ENCODE peak calls at places on chromosome 21, in ten cellular contexts. One of them, this sample, is unnamed.

GRCh38 chr21:24428539-24429186 is 1178.6 kb downstream of the MRPL39 start:
- DNase-seq in heart left ventricle: no peak
- DNase-seq in fibroblast of lung: no peak
- DNase-seq in AG04450: no peak
- DNase-seq in fibroblast of pulmonary artery: no peak
- DNase-seq in fibroblast of the aortic adventitia: no peak
- DNase-seq in GM12865: no peak
- DNase-seq in cardiac fibroblast: no peak
- DNase-seq in left ventricle myocardium inferior: no peak
- DNase-seq in pancreas: no peak
- DNase-seq in this sample: no peak

GRCh38 chr21:22711636-22712035 is 1713.4 kb downstream of the NCAM2 start:
- DNase-seq in AG04450: no peak
- DNase-seq in heart left ventricle: no peak
- DNase-seq in fibroblast of lung: no peak
- DNase-seq in pancreas: no peak
- DNase-seq in cardiac fibroblast: no peak
- DNase-seq in GM12865: no peak
- DNase-seq in fibroblast of the aortic adventitia: no peak
- DNase-seq in left ventricle myocardium inferior: no peak
- DNase-seq in fibroblast of pulmonary artery: peak; percentile 1
- DNase-seq in this sample: no peak

GRCh38 chr21:44444286-44444931 is 10.9 kb upstream of the LRRC3 start:
- DNase-seq in fibroblast of the aortic adventitia: no peak
- DNase-seq in pancreas: no peak
- DNase-seq in fibroblast of pulmonary artery: no peak
- DNase-seq in fibroblast of lung: no peak
- DNase-seq in left ventricle myocardium inferior: peak; percentile 9
- DNase-seq in AG04450: no peak
- DNase-seq in GM12865: no peak
- DNase-seq in heart left ventricle: no peak
- DNase-seq in cardiac fibroblast: no peak
- DNase-seq in this sample: no peak

GRCh38 chr21:15804247-15804985 is 74.6 kb downstream of the USP25 start:
- DNase-seq in GM12865: no peak
- DNase-seq in pancreas: no peak
- DNase-seq in fibroblast of the aortic adventitia: no peak
- DNase-seq in AG04450: no peak
- DNase-seq in fibroblast of pulmonary artery: no peak
- DNase-seq in heart left ventricle: no peak
- DNase-seq in left ventricle myocardium inferior: no peak
- DNase-seq in cardiac fibroblast: no peak
- DNase-seq in fibroblast of lung: no peak
- DNase-seq in this sample: no peak

GRCh38 chr21:44815852-44816628 is 1.8 kb downstream of the SUMO3 start:
- DNase-seq in AG04450: no peak
- DNase-seq in GM12865: no peak
- DNase-seq in pancreas: no peak
- DNase-seq in fibroblast of pulmonary artery: no peak
- DNase-seq in cardiac fibroblast: no peak
- DNase-seq in left ventricle myocardium inferior: no peak
- DNase-seq in fibroblast of the aortic adventitia: no peak
- DNase-seq in heart left ventricle: no peak
- DNase-seq in fibroblast of lung: no peak
- DNase-seq in this sample: no peak

GRCh38 chr21:17903029-17903806 is 84.1 kb upstream of the C21orf91 start:
- DNase-seq in cardiac fibroblast: peak; percentile 61
- DNase-seq in AG04450: peak; percentile 20
- DNase-seq in fibroblast of the aortic adventitia: peak; percentile 62
- DNase-seq in heart left ventricle: no peak
- DNase-seq in left ventricle myocardium inferior: no peak
- DNase-seq in GM12865: peak; percentile 35
- DNase-seq in fibroblast of lung: peak; percentile 25
- DNase-seq in fibroblast of pulmonary artery: peak; percentile 65
- DNase-seq in pancreas: no peak
- DNase-seq in this sample: no peak

GRCh38 chr21:46455575-46456385 is 2.9 kb upstream of the DIP2A start:
- DNase-seq in fibroblast of lung: peak; percentile 85
- DNase-seq in pancreas: no peak
- DNase-seq in AG04450: no peak
- DNase-seq in left ventricle myocardium inferior: no peak
- DNase-seq in fibroblast of the aortic adventitia: peak; percentile 80
- DNase-seq in heart left ventricle: peak; percentile 46
- DNase-seq in cardiac fibroblast: peak; percentile 85
- DNase-seq in fibroblast of pulmonary artery: peak; percentile 93
- DNase-seq in GM12865: no peak
- DNase-seq in this sample: no peak

GRCh38 chr21:46212721-46213484 is 15.7 kb downstream of the LSS start:
- DNase-seq in fibroblast of lung: no peak
- DNase-seq in GM12865: no peak
- DNase-seq in pancreas: no peak
- DNase-seq in fibroblast of pulmonary artery: no peak
- DNase-seq in cardiac fibroblast: no peak
- DNase-seq in heart left ventricle: no peak
- DNase-seq in fibroblast of the aortic adventitia: no peak
- DNase-seq in left ventricle myocardium inferior: no peak
- DNase-seq in AG04450: no peak
- DNase-seq in this sample: no peak

GRCh38 chr21:25838809-25839208 is 104.0 kb downstream of the GABPA start:
- DNase-seq in AG04450: no peak
- DNase-seq in fibroblast of pulmonary artery: no peak
- DNase-seq in fibroblast of lung: peak; percentile 67
- DNase-seq in left ventricle myocardium inferior: no peak
- DNase-seq in GM12865: no peak
- DNase-seq in heart left ventricle: no peak
- DNase-seq in fibroblast of the aortic adventitia: peak; percentile 39
- DNase-seq in cardiac fibroblast: no peak
- DNase-seq in pancreas: no peak
- DNase-seq in this sample: no peak

GRCh38 chr21:44935533-44935927 is 4.3 kb upstream of the SLX9 start:
- DNase-seq in heart left ventricle: no peak
- DNase-seq in left ventricle myocardium inferior: peak; percentile 11
- DNase-seq in pancreas: no peak
- DNase-seq in GM12865: no peak
- DNase-seq in cardiac fibroblast: no peak
- DNase-seq in AG04450: no peak
- DNase-seq in fibroblast of pulmonary artery: no peak
- DNase-seq in fibroblast of lung: no peak
- DNase-seq in fibroblast of the aortic adventitia: no peak
- DNase-seq in this sample: no peak

GRCh38 chr21:28884481-28884880 is 108.2 kb downstream of the LTN1 start:
- DNase-seq in cardiac fibroblast: peak; percentile 31
- DNase-seq in fibroblast of lung: peak; percentile 16
- DNase-seq in pancreas: no peak
- DNase-seq in heart left ventricle: no peak
- DNase-seq in GM12865: peak; percentile 30
- DNase-seq in fibroblast of pulmonary artery: peak; percentile 19
- DNase-seq in AG04450: no peak
- DNase-seq in fibroblast of the aortic adventitia: no peak
- DNase-seq in left ventricle myocardium inferior: no peak
- DNase-seq in this sample: no peak

GRCh38 chr21:22575165-22575584 is 1577.0 kb downstream of the NCAM2 start:
- DNase-seq in GM12865: no peak
- DNase-seq in left ventricle myocardium inferior: no peak
- DNase-seq in AG04450: no peak
- DNase-seq in pancreas: no peak
- DNase-seq in fibroblast of lung: no peak
- DNase-seq in cardiac fibroblast: no peak
- DNase-seq in heart left ventricle: no peak
- DNase-seq in fibroblast of pulmonary artery: peak; percentile 0
- DNase-seq in fibroblast of the aortic adventitia: no peak
- DNase-seq in this sample: no peak

GRCh38 chr21:25934771-25935224 is 200.0 kb downstream of the GABPA start:
- DNase-seq in pancreas: peak; percentile 62
- DNase-seq in fibroblast of pulmonary artery: peak; percentile 97
- DNase-seq in cardiac fibroblast: peak; percentile 99
- DNase-seq in AG04450: peak; percentile 86
- DNase-seq in GM12865: peak; percentile 69
- DNase-seq in fibroblast of the aortic adventitia: peak; percentile 99
- DNase-seq in heart left ventricle: peak; percentile 75
- DNase-seq in left ventricle myocardium inferior: peak; percentile 60
- DNase-seq in fibroblast of lung: peak; percentile 98
- DNase-seq in this sample: peak; percentile 72

GRCh38 chr21:16535100-16535418 is 805.3 kb downstream of the USP25 start:
- DNase-seq in cardiac fibroblast: peak; percentile 93
- DNase-seq in fibroblast of pulmonary artery: peak; percentile 97
- DNase-seq in fibroblast of the aortic adventitia: peak; percentile 96
- DNase-seq in heart left ventricle: peak; percentile 91
- DNase-seq in GM12865: no peak
- DNase-seq in left ventricle myocardium inferior: peak; percentile 79
- DNase-seq in AG04450: peak; percentile 52
- DNase-seq in fibroblast of lung: peak; percentile 95
- DNase-seq in pancreas: peak; percentile 62
- DNase-seq in this sample: peak; percentile 55

GRCh38 chr21:14383596-14384210 is 757 bp upstream of the HSPA13 start:
- DNase-seq in cardiac fibroblast: peak; percentile 61
- DNase-seq in left ventricle myocardium inferior: no peak
- DNase-seq in fibroblast of pulmonary artery: peak; percentile 52
- DNase-seq in fibroblast of lung: peak; percentile 31
- DNase-seq in pancreas: no peak
- DNase-seq in heart left ventricle: no peak
- DNase-seq in AG04450: no peak
- DNase-seq in fibroblast of the aortic adventitia: no peak
- DNase-seq in GM12865: peak; percentile 82
- DNase-seq in this sample: peak; percentile 10
- TF ChIP-seq CTCF in cardiac fibroblast: no peak
- TF ChIP-seq CTCF in left ventricle myocardium inferior: no peak
- TF ChIP-seq CTCF in fibroblast of pulmonary artery: peak; percentile 13
- TF ChIP-seq CTCF in fibroblast of lung: no peak
- TF ChIP-seq CTCF in pancreas: no peak
- TF ChIP-seq CTCF in heart left ventricle: no peak
- TF ChIP-seq CTCF in AG04450: peak; percentile 20
- TF ChIP-seq CTCF in fibroblast of the aortic adventitia: no peak
- TF ChIP-seq CTCF in GM12865: no peak
- TF ChIP-seq CTCF in this sample: no peak

DNA sequence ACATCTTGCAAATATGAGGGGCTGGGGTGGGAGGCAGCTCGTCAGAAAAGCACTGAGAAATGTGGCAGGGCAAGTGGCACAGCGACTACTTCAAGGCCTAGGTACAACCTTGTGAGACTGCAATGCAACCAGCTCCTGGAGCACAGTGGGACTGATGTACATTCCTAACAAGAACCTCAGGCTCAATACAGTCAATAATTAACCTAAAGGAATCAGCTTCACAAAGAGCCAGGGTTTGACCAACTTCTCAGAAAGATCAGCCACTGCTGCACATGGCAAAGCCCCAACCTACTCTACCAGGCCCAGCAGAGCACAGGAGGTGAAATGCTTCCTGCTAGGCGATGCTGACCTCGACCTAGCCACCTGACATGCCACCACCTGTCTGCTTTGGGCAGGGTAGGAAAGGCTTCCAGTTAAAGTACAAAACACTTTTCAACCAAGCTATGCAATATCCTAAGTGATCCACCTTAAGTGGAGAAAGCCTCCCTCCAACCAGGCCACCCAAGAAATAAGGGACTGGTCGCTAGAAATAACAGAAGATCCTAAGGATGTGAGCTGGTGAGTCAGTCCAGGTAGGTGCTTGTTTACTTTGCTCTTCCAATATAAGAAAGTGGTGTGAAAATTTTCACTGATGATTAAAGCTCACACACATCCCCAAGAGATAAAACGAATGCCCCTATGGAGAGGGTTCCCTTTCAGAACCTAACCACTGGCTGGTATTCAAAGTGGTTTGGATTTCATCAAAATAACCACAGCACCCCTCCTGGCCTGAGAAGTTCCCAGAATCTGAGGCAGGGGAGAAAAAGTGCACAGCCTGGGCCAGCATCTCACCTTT is 2.1 kb downstream of the RIPK4 start:
- DNase-seq in GM12865: no peak
- DNase-seq in left ventricle myocardium inferior: no peak
- DNase-seq in fibroblast of lung: no peak
- DNase-seq in AG04450: no peak
- DNase-seq in fibroblast of the aortic adventitia: no peak
- DNase-seq in cardiac fibroblast: no peak
- DNase-seq in fibroblast of pulmonary artery: no peak
- DNase-seq in pancreas: peak; percentile 70
- DNase-seq in heart left ventricle: no peak
- DNase-seq in this sample: no peak
- H3K4me3 ChIP-seq in GM12865: no peak overlapping the region
- H3K4me3 ChIP-seq in left ventricle myocardium inferior: no peak overlapping the region
- H3K4me3 ChIP-seq in fibroblast of lung: no peak overlapping the region
- H3K4me3 ChIP-seq in AG04450: no peak overlapping the region
- H3K4me3 ChIP-seq in fibroblast of the aortic adventitia: no peak overlapping the region
- H3K4me3 ChIP-seq in cardiac fibroblast: no peak overlapping the region
- H3K4me3 ChIP-seq in fibroblast of pulmonary artery: no peak overlapping the region
- H3K4me3 ChIP-seq in pancreas: no peak overlapping the region
- H3K4me3 ChIP-seq in heart left ventricle: no peak overlapping the region
- H3K4me3 ChIP-seq in this sample: no peak overlapping the region

DNA sequence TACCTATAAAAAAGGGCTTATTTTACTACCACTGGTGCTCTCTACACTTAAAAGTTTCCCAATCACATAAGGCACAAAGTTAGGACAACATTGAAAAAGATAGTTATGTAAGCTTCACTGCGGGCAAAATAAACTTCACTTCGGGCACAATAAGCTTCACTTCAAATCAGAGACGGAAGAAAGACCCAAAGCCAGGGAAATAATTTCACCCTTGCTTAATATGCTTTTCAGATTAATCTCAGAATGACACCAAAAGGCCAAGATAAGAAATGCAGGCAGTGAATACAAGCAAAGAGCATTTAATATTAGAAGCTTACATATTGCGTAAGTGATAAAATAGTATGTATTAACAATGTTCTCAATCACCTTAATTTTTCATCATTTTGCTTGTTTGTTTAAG is 444.2 kb downstream of the SETD4 start:
- DNase-seq in heart left ventricle: no peak
- DNase-seq in fibroblast of lung: peak; percentile 52
- DNase-seq in GM12865: peak; percentile 3
- DNase-seq in cardiac fibroblast: peak; percentile 82
- DNase-seq in AG04450: no peak
- DNase-seq in fibroblast of the aortic adventitia: peak; percentile 87
- DNase-seq in fibroblast of pulmonary artery: peak; percentile 69
- DNase-seq in left ventricle myocardium inferior: no peak
- DNase-seq in pancreas: no peak
- DNase-seq in this sample: no peak
- TF ChIP-seq CTCF in heart left ventricle: peak; percentile 11
- TF ChIP-seq CTCF in fibroblast of lung: peak; percentile 39
- TF ChIP-seq CTCF in GM12865: no peak
- TF ChIP-seq CTCF in cardiac fibroblast: peak; percentile 54
- TF ChIP-seq CTCF in AG04450: peak; percentile 55
- TF ChIP-seq CTCF in fibroblast of the aortic adventitia: peak; percentile 61
- TF ChIP-seq CTCF in fibroblast of pulmonary artery: peak; percentile 47
- TF ChIP-seq CTCF in left ventricle myocardium inferior: peak; percentile 51
- TF ChIP-seq CTCF in pancreas: peak; percentile 23
- TF ChIP-seq CTCF in this sample: peak; percentile 22

DNA sequence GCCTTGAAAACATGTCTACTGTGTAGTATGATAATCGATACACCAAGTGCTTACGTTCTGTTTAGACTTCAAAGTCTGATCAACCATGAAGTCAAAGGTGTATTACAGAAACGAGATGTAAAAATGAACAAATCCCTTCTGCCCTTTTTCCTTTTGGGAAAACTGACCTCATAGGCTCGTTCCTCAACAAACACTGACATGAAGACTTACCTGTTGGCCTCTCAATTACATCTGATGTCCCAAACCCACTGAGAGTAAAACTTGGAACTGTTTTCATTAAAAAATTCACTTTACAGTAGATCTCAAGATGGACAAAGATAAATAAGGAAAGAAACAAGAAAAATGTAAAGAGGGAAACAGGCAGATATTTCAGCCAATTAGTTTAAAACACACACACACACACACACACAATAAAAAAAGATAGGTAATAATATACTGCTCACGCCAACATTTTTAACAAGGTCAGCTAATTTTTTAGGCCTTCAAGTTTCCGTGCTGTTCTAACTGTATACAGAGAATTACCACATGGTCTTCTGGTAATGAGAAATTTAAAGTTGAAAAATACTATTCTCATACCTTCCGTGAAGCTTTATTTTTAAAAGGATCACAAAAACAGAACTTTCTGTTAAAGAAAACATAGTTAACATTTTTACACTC is 2.1 kb downstream of the HMGN1 start:
- DNase-seq in left ventricle myocardium inferior: no peak
- DNase-seq in fibroblast of lung: no peak
- DNase-seq in fibroblast of pulmonary artery: no peak
- DNase-seq in pancreas: no peak
- DNase-seq in fibroblast of the aortic adventitia: no peak
- DNase-seq in heart left ventricle: no peak
- DNase-seq in cardiac fibroblast: no peak
- DNase-seq in AG04450: no peak
- DNase-seq in GM12865: no peak
- DNase-seq in this sample: no peak
- H3K4me3 ChIP-seq in left ventricle myocardium inferior: peak overlapping the region; percentile 93
- H3K4me3 ChIP-seq in fibroblast of lung: peak overlapping the region; percentile 32
- H3K4me3 ChIP-seq in fibroblast of pulmonary artery: peak overlapping the region; percentile 77
- H3K4me3 ChIP-seq in pancreas: no peak overlapping the region
- H3K4me3 ChIP-seq in fibroblast of the aortic adventitia: peak overlapping the region; percentile 5
- H3K4me3 ChIP-seq in heart left ventricle: peak overlapping the region; percentile 85
- H3K4me3 ChIP-seq in cardiac fibroblast: peak overlapping the region; percentile 64
- H3K4me3 ChIP-seq in AG04450: peak overlapping the region; percentile 86
- H3K4me3 ChIP-seq in GM12865: peak overlapping the region; percentile 74
- H3K4me3 ChIP-seq in this sample: peak overlapping the region; percentile 92